ENCODE peak calls at places on chromosomes 7 and 10, in six cellular contexts. One of them, this sample, is unnamed.

GRCh38 chr10:51251110-51251509 is 176.8 kb downstream of the PRKG1 start:
- DNase-seq in stimulated activated CD8-positive, alpha-beta memory T cell treated with anti-CD3 and anti-CD28 coated beads, Interleukin-2, amount 100 ng/mL, for 1 hour: no peak
- DNase-seq in PC-9: no peak
- DNase-seq in bronchial epithelial cell: no peak
- DNase-seq in NCI-H2081: no peak
- DNase-seq in HT-29: no peak
- DNase-seq in this sample: peak

GRCh38 chr10:93465806-93466675 is 16.1 kb downstream of the MYOF start:
- DNase-seq in HT-29: peak
- DNase-seq in NCI-H2081: peak
- DNase-seq in stimulated activated CD8-positive, alpha-beta memory T cell treated with anti-CD3 and anti-CD28 coated beads, Interleukin-2, amount 100 ng/mL, for 1 hour: no peak
- DNase-seq in PC-9: peak
- DNase-seq in bronchial epithelial cell: peak
- DNase-seq in this sample: peak

GRCh38 chr10:113646337-113647201 is 17.3 kb downstream of the NRAP start:
- DNase-seq in NCI-H2081: no peak
- DNase-seq in stimulated activated CD8-positive, alpha-beta memory T cell treated with anti-CD3 and anti-CD28 coated beads, Interleukin-2, amount 100 ng/mL, for 1 hour: no peak
- DNase-seq in bronchial epithelial cell: no peak
- DNase-seq in PC-9: no peak
- DNase-seq in HT-29: no peak
- DNase-seq in this sample: no peak

GRCh38 chr10:72164617-72165016 is 51.2 kb upstream of the ANAPC16 start:
- DNase-seq in PC-9: no peak
- DNase-seq in stimulated activated CD8-positive, alpha-beta memory T cell treated with anti-CD3 and anti-CD28 coated beads, Interleukin-2, amount 100 ng/mL, for 1 hour: no peak
- DNase-seq in NCI-H2081: no peak
- DNase-seq in HT-29: peak
- DNase-seq in bronchial epithelial cell: peak
- DNase-seq in this sample: no peak

GRCh38 chr10:124486635-124487034 is 25.0 kb downstream of the LHPP start:
- DNase-seq in HT-29: no peak
- DNase-seq in bronchial epithelial cell: no peak
- DNase-seq in PC-9: no peak
- DNase-seq in NCI-H2081: no peak
- DNase-seq in stimulated activated CD8-positive, alpha-beta memory T cell treated with anti-CD3 and anti-CD28 coated beads, Interleukin-2, amount 100 ng/mL, for 1 hour: no peak
- DNase-seq in this sample: no peak

GRCh38 chr10:63711361-63711760 is 190.2 kb downstream of the REEP3 start:
- DNase-seq in PC-9: no peak
- DNase-seq in NCI-H2081: peak
- DNase-seq in HT-29: no peak
- DNase-seq in bronchial epithelial cell: peak
- DNase-seq in stimulated activated CD8-positive, alpha-beta memory T cell treated with anti-CD3 and anti-CD28 coated beads, Interleukin-2, amount 100 ng/mL, for 1 hour: no peak
- DNase-seq in this sample: no peak

GRCh38 chr7:102468416-102469350 is 3.9 kb downstream of the LRWD1 start:
- DNase-seq in bronchial epithelial cell: no peak
- DNase-seq in stimulated activated CD8-positive, alpha-beta memory T cell treated with anti-CD3 and anti-CD28 coated beads, Interleukin-2, amount 100 ng/mL, for 1 hour: no peak
- DNase-seq in PC-9: no peak
- DNase-seq in NCI-H2081: no peak
- DNase-seq in HT-29: no peak
- DNase-seq in this sample: no peak

GRCh38 chr7:149196151-149196704 is 882 bp downstream of the ZNF282 start:
- DNase-seq in stimulated activated CD8-positive, alpha-beta memory T cell treated with anti-CD3 and anti-CD28 coated beads, Interleukin-2, amount 100 ng/mL, for 1 hour: no peak
- DNase-seq in HT-29: peak
- DNase-seq in PC-9: no peak
- DNase-seq in NCI-H2081: no peak
- DNase-seq in bronchial epithelial cell: no peak
- DNase-seq in this sample: no peak

GRCh38 chr7:129650056-129650758 is 38.7 kb downstream of the NRF1 start:
- DNase-seq in NCI-H2081: no peak
- DNase-seq in HT-29: no peak
- DNase-seq in stimulated activated CD8-positive, alpha-beta memory T cell treated with anti-CD3 and anti-CD28 coated beads, Interleukin-2, amount 100 ng/mL, for 1 hour: no peak
- DNase-seq in PC-9: peak
- DNase-seq in bronchial epithelial cell: no peak
- DNase-seq in this sample: no peak

GRCh38 chr10:48465860-48466521 is 138.9 kb downstream of the ARHGAP22 start:
- DNase-seq in HT-29: no peak
- DNase-seq in PC-9: no peak
- DNase-seq in bronchial epithelial cell: peak
- DNase-seq in NCI-H2081: no peak
- DNase-seq in stimulated activated CD8-positive, alpha-beta memory T cell treated with anti-CD3 and anti-CD28 coated beads, Interleukin-2, amount 100 ng/mL, for 1 hour: no peak
- DNase-seq in this sample: no peak

GRCh38 chr7:51314726-51315125 is 1.9 kb downstream of the COBL start:
- DNase-seq in PC-9: peak
- DNase-seq in NCI-H2081: no peak
- DNase-seq in HT-29: peak
- DNase-seq in bronchial epithelial cell: no peak
- DNase-seq in stimulated activated CD8-positive, alpha-beta memory T cell treated with anti-CD3 and anti-CD28 coated beads, Interleukin-2, amount 100 ng/mL, for 1 hour: no peak
- DNase-seq in this sample: no peak

GRCh38 chr10:70596860-70597809 is 5.4 kb downstream of the PRF1 start:
- DNase-seq in HT-29: no peak
- DNase-seq in PC-9: no peak
- DNase-seq in NCI-H2081: no peak
- DNase-seq in bronchial epithelial cell: peak
- DNase-seq in stimulated activated CD8-positive, alpha-beta memory T cell treated with anti-CD3 and anti-CD28 coated beads, Interleukin-2, amount 100 ng/mL, for 1 hour: no peak
- DNase-seq in this sample: peak

GRCh38 chr7:101564778-101565211 is 64.3 kb downstream of the MYL10 start:
- DNase-seq in NCI-H2081: no peak
- DNase-seq in HT-29: peak
- DNase-seq in stimulated activated CD8-positive, alpha-beta memory T cell treated with anti-CD3 and anti-CD28 coated beads, Interleukin-2, amount 100 ng/mL, for 1 hour: no peak
- DNase-seq in bronchial epithelial cell: peak
- DNase-seq in PC-9: peak
- DNase-seq in this sample: no peak

GRCh38 chr7:489876-490275 is 29.8 kb downstream of the PDGFA start:
- DNase-seq in NCI-H2081: no peak
- DNase-seq in stimulated activated CD8-positive, alpha-beta memory T cell treated with anti-CD3 and anti-CD28 coated beads, Interleukin-2, amount 100 ng/mL, for 1 hour: no peak
- DNase-seq in HT-29: no peak
- DNase-seq in PC-9: no peak
- DNase-seq in bronchial epithelial cell: no peak
- DNase-seq in this sample: no peak

GRCh38 chr7:159030490-159031134 is 114.1 kb downstream of the VIPR2 start:
- DNase-seq in bronchial epithelial cell: no peak
- DNase-seq in stimulated activated CD8-positive, alpha-beta memory T cell treated with anti-CD3 and anti-CD28 coated beads, Interleukin-2, amount 100 ng/mL, for 1 hour: no peak
- DNase-seq in NCI-H2081: no peak
- DNase-seq in PC-9: no peak
- DNase-seq in HT-29: peak
- DNase-seq in this sample: no peak

GRCh38 chr10:28996345-28996744 is 292.5 kb upstream of the LYZL1 start:
- DNase-seq in bronchial epithelial cell: no peak
- DNase-seq in NCI-H2081: no peak
- DNase-seq in stimulated activated CD8-positive, alpha-beta memory T cell treated with anti-CD3 and anti-CD28 coated beads, Interleukin-2, amount 100 ng/mL, for 1 hour: no peak
- DNase-seq in PC-9: no peak
- DNase-seq in HT-29: no peak
- DNase-seq in this sample: no peak

GRCh38 chr10:69734797-69735468 is 66.8 kb upstream of the COL13A1 start:
- DNase-seq in HT-29: no peak
- DNase-seq in stimulated activated CD8-positive, alpha-beta memory T cell treated with anti-CD3 and anti-CD28 coated beads, Interleukin-2, amount 100 ng/mL, for 1 hour: no peak
- DNase-seq in PC-9: no peak
- DNase-seq in bronchial epithelial cell: no peak
- DNase-seq in NCI-H2081: no peak
- DNase-seq in this sample: no peak

GRCh38 chr7:82699773-82700186 is 256.2 kb upstream of the CACNA2D1 start:
- DNase-seq in bronchial epithelial cell: peak
- DNase-seq in HT-29: peak
- DNase-seq in stimulated activated CD8-positive, alpha-beta memory T cell treated with anti-CD3 and anti-CD28 coated beads, Interleukin-2, amount 100 ng/mL, for 1 hour: no peak
- DNase-seq in NCI-H2081: peak
- DNase-seq in PC-9: peak
- DNase-seq in this sample: peak

This sample was measured in foreskin keratinocyte.